ENCODE peak calls at places on chromosomes 3 and 15, in seven cellular contexts. K is neural progenitor cell, Z is right lobe of liver, H is SK-N-SH, G is brain microvascular endothelial cell, T is cardiac muscle cell, E is AG04449. A is an unnamed sample.

GRCh38 chr3:102512734-102513518 is 78.1 kb downstream of the ZPLD1 start:
- DNase-seq in H (no peak), E (no peak), T (no peak), G (no peak), Z (no peak), K (no peak), A (no peak)

GRCh38 chr3:30122359-30122758 is 484.0 kb upstream of the TGFBR2 start:
- DNase-seq in T (no peak), G (no peak), H (no peak), Z (no peak), E (no peak), K (no peak), A (no peak)

GRCh38 chr3:105948108-105948507 is 79.3 kb upstream of the CBLB start:
- DNase-seq in Z (no peak), G (no peak), T (no peak), K (no peak), H (no peak), E (no peak), A (no peak)

GRCh38 chr3:141129049-141130038 is 78.2 kb downstream of the SPSB4 start:
- DNase-seq in K (no peak), E (no peak), G (no peak), T (no peak), H (no peak), Z (no peak), A (no peak)

GRCh38 chr3:158405507-158405906 is 165.5 kb upstream of the MLF1 start:
- DNase-seq in T (no peak), Z (no peak), H (no peak), G (no peak), E (no peak), K (peak), A (no peak)

GRCh38 chr15:49868348-49868747 is 247.5 kb downstream of the DTWD1 start:
- DNase-seq in G (no peak), Z (no peak), E (no peak), K (no peak), H (no peak), T (no peak), A (no peak)

GRCh38 chr3:117814975-117815374 is 1105.4 kb downstream of the TUSC7 start:
- DNase-seq in K (no peak), T (no peak), G (no peak), H (no peak), Z (no peak), E (no peak), A (no peak)

GRCh38 chr15:90400759-90401314 is 12.8 kb downstream of the IQGAP1 start:
- DNase-seq in T (peak), G (peak), K (peak), Z (no peak), E (peak), H (peak), A (peak)

GRCh38 chr3:193987186-193987585 is 148.8 kb upstream of the HES1 start:
- DNase-seq in K (no peak), Z (no peak), H (peak), G (no peak), T (no peak), E (no peak), A (no peak)

GRCh38 chr3:31959951-31960792 is 20.9 kb downstream of the OSBPL10 start:
- DNase-seq in T (no peak), H (no peak), Z (no peak), E (no peak), G (no peak), K (peak), A (no peak)

GRCh38 chr15:37764733-37765191 is 169.7 kb upstream of the TMCO5A start:
- DNase-seq in E (no peak), G (peak), H (peak), T (peak), Z (no peak), K (peak), A (no peak)

GRCh38 chr15:95497681-95498080 is 832.8 kb upstream of the NR2F2 start:
- DNase-seq in E (no peak), G (no peak), K (no peak), T (no peak), H (no peak), Z (no peak), A (no peak)

GRCh38 chr3:13015286-13016082 is 57.7 kb downstream of the IQSEC1 start:
- DNase-seq in H (no peak), Z (peak), K (no peak), E (no peak), T (peak), G (no peak), A (no peak)

GRCh38 chr3:122927726-122928125 is 99.8 kb downstream of the SEMA5B start:
- DNase-seq in Z (no peak), K (no peak), H (no peak), G (no peak), E (no peak), T (no peak), A (no peak)

GRCh38 chr3:193883551-193883950 is 252.4 kb upstream of the HES1 start:
- DNase-seq in H (no peak), E (no peak), T (no peak), G (no peak), Z (no peak), K (no peak), A (peak)

GRCh38 chr15:61653110-61653509 is 407.1 kb downstream of the VPS13C start:
- DNase-seq in H (no peak), T (no peak), E (no peak), Z (no peak), K (no peak), G (no peak), A (no peak)

GRCh38 chr3:141360888-141361598 is 7.3 kb upstream of the ZBTB38 start:
- DNase-seq in G (peak), T (peak), K (peak), E (peak), Z (no peak), H (peak), A (no peak)

GRCh38 chr3:39254806-39255449 is 24.9 kb downstream of the CX3CR1 start:
- DNase-seq in E (peak), G (no peak), Z (no peak), K (no peak), H (no peak), T (no peak), A (no peak)

GRCh38 chr15:27121672-27122071 is 150.7 kb downstream of the GABRG3 start:
- DNase-seq in T (no peak), E (no peak), G (no peak), Z (no peak), H (no peak), K (no peak), A (no peak)

GRCh38 chr15:27826902-27827321 is 272.2 kb downstream of the OCA2 start:
- DNase-seq in K (no peak), Z (no peak), E (no peak), H (no peak), G (no peak), T (no peak), A (no peak)

GRCh38 chr3:55486101-55486856 is 827 bp downstream of the WNT5A start:
- DNase-seq in G (peak), E (no peak), H (peak), T (peak), Z (peak), K (peak), A (no peak)

GRCh38 chr15:52109559-52110451 is 2.8 kb downstream of the BCL2L10 start:
- DNase-seq in H (no peak), K (no peak), Z (no peak), T (no peak), E (no peak), G (no peak), A (no peak)

GRCh38 chr3:82685761-82686160 is 924.3 kb upstream of the GBE1 start:
- DNase-seq in H (no peak), T (no peak), G (no peak), Z (no peak), E (no peak), K (no peak), A (no peak)

GRCh38 chr3:195746346-195746745 is 25.6 kb downstream of the MUC20 start:
- DNase-seq in Z (peak), K (no peak), H (no peak), E (no peak), T (no peak), G (no peak), A (no peak)

GRCh38 chr3:174156200-174156599 is 702.9 kb upstream of the NAALADL2 start:
- DNase-seq in K (no peak), H (no peak), Z (no peak), T (no peak), E (no peak), G (peak), A (no peak)

GRCh38 chr3:150875548-150875947 is 29.7 kb downstream of the MINDY4B start:
- DNase-seq in G (no peak), E (no peak), Z (no peak), T (no peak), K (no peak), H (no peak), A (no peak)

GRCh38 chr3:58679451-58679850 is 12.9 kb upstream of the FAM3D start:
- DNase-seq in E (no peak), Z (no peak), T (no peak), H (no peak), K (no peak), G (no peak), A (no peak)

GRCh38 chr3:64667887-64668581 is 19.8 kb downstream of the ADAMTS9 start:
- DNase-seq in Z (no peak), K (no peak), H (no peak), E (no peak), G (no peak), T (no peak), A (no peak)

GRCh38 chr15:64703632-64703959 is 71.8 kb downstream of the RBPMS2 start:
- DNase-seq in T (no peak), Z (no peak), E (no peak), G (no peak), K (no peak), H (peak), A (no peak)

GRCh38 chr3:107116251-107116650 is 261.0 kb upstream of the CCDC54 start:
- DNase-seq in Z (no peak), E (no peak), T (no peak), H (no peak), K (no peak), G (no peak), A (no peak)

GRCh38 chr3:65741540-65741939 is 297.2 kb downstream of the MAGI1 start:
- DNase-seq in E (no peak), G (no peak), K (no peak), T (no peak), H (no peak), Z (no peak), A (no peak)

GRCh38 chr15:31177936-31178335 is 76.4 kb upstream of the TRPM1 start:
- DNase-seq in E (no peak), H (no peak), T (no peak), Z (no peak), K (no peak), G (no peak), A (no peak)

GRCh38 chr3:27746838-27747237 is 24.7 kb upstream of the EOMES start:
- DNase-seq in H (no peak), G (no peak), K (no peak), E (no peak), Z (no peak), T (no peak), A (no peak)

GRCh38 chr3:169147246-169148008 is 516.1 kb downstream of the MECOM start:
- DNase-seq in Z (peak), T (peak), H (peak), G (peak), E (no peak), K (peak), A (no peak)

GRCh38 chr3:120689395-120689794 is 7.4 kb upstream of the HGD start:
- DNase-seq in Z (no peak), E (no peak), H (no peak), T (no peak), G (no peak), K (no peak), A (no peak)

GRCh38 chr3:122754867-122755835 is 38.5 kb downstream of the HSPBAP1 start:
- DNase-seq in H (peak), E (no peak), K (peak), Z (no peak), T (peak), G (peak), A (no peak)

GRCh38 chr3:9911863-9912262 is 5.0 kb upstream of the IL17RC start:
- DNase-seq in T (no peak), G (peak), H (no peak), K (no peak), E (no peak), Z (no peak), A (no peak)

GRCh38 chr15:58684751-58685150 is 64.8 kb downstream of the ADAM10 start:
- DNase-seq in K (no peak), H (no peak), E (no peak), T (no peak), Z (no peak), G (no peak), A (no peak)

GRCh38 chr15:83118291-83118827 is 10.9 kb downstream of the TM6SF1 start:
- DNase-seq in E (no peak), Z (no peak), T (no peak), G (no peak), K (no peak), H (peak), A (no peak)

GRCh38 chr15:101499863-101500713 is 10.6 kb upstream of the PCSK6 start:
- DNase-seq in T (no peak), G (no peak), Z (peak), H (no peak), E (no peak), K (no peak), A (no peak)

GRCh38 chr15:78766041-78766440 is 45.2 kb downstream of the ADAMTS7 start:
- DNase-seq in E (no peak), K (no peak), H (no peak), T (no peak), Z (no peak), G (no peak), A (no peak)

GRCh38 chr15:78761020-78761419 is 50.2 kb downstream of the ADAMTS7 start:
- DNase-seq in E (no peak), H (no peak), T (no peak), Z (peak), K (no peak), G (no peak), A (no peak)

GRCh38 chr15:78763111-78763795 is 48.0 kb downstream of the ADAMTS7 start:
- DNase-seq in H (no peak), Z (peak), T (no peak), G (no peak), K (no peak), E (no peak), A (no peak)

GRCh38 chr15:78761891-78762385 is 49.3 kb downstream of the ADAMTS7 start:
- DNase-seq in G (no peak), K (no peak), E (no peak), H (no peak), Z (peak), T (no peak), A (no peak)

DNA sequence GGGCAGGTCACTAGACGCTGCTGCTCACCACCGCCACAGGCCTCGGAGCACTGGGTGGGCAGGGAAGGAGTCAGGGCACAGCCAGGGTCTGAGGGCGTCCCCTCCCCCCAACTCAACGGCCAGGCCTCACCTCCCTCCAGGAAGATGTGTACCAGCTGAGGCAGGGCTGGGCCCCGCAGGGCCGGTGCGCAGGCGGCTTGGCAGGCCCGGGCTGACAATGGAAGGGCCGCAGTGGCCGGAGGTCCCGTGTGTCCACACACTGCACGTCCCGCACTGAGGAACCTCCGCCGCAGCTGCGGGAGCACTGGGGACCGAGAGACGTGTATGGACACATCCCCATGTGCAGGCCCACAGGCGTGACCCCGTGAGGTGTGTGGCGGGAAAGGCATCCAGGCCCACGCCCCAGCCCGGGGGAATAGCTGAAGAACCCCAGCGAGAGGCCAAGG is 47.4 kb downstream of the ADAMTS7 start:
- DNase-seq in E (no peak), Z (peak), K (no peak), T (no peak), G (no peak), H (no peak), A (no peak)
- TF ChIP-seq CTCF in E (no peak), Z (no peak), K (no peak), T (no peak), G (no peak), H (no peak), A (no peak)

GRCh38 chr3:98322686-98323085 is 31.0 kb upstream of the OR5K4 start:
- DNase-seq in Z (no peak), H (no peak), T (no peak), E (no peak), G (no peak), K (no peak), A (no peak)
- H3K4me3 ChIP-seq in Z (no peak), H (no peak), T (no peak), E (no peak), G (no peak), K (no peak), A (no peak)

GRCh38 chr3:119530418-119530817 is 29.0 kb downstream of the CD80 start:
- DNase-seq in K (no peak), G (no peak), Z (no peak), H (no peak), T (no peak), E (no peak), A (no peak)

GRCh38 chr3:119529883-119530282 is 29.5 kb downstream of the CD80 start:
- DNase-seq in G (peak), H (no peak), E (peak), K (no peak), T (no peak), Z (no peak), A (peak)

GRCh38 chr3:119527731-119528130 is 29.4 kb downstream of the TIMMDC1 start:
- DNase-seq in H (no peak), T (no peak), K (no peak), Z (no peak), E (no peak), G (no peak), A (no peak)

GRCh38 chr3:119524931-119525662 is 26.8 kb downstream of the TIMMDC1 start:
- DNase-seq in E (no peak), T (peak), Z (no peak), H (peak), K (no peak), G (peak), A (no peak)
- TF ChIP-seq CTCF in E (peak), T (peak), Z (no peak), H (peak), K (peak), G (peak), A (peak)

GRCh38 chr3:18751514-18751913 is 326.4 kb upstream of the SATB1 start:
- DNase-seq in T (no peak), H (no peak), E (no peak), K (no peak), Z (no peak), G (no peak), A (no peak)
- H3K4me3 ChIP-seq in T (no peak), H (no peak), E (no peak), K (no peak), Z (no peak), G (no peak), A (no peak)

DNA sequence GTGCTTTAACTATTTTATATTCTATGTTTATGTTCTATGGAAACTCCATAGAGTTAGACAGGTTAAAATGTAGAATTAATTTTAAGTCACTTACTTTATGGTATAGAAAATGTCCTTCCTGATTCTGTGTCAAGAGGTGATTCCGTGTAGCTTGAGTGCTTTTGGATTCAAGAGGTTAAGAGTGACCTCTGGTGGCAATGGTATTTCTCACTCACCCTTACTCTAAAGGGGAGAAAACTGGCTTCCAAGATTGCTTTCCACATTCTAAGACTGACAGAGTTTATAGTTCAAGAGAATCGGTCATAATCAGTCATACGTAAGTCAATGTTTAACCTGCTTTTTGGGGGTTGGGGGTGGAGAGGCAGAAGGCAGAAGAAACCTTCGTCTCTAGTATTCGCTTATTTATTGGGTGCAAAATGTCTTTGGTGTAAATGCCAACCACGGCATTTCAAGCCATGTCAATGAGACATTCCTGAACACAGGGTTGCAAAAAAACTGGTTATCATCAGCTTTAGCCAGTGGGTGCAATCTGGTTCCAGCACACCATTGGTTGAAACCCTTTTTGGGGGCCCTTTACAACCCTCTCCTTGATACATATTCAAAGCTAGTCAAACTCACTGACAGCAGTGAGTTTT is 92.0 kb upstream of the VGLL3 start:
- DNase-seq in Z (no peak), T (peak), K (peak), E (no peak), H (peak), G (peak), A (no peak)
- TF ChIP-seq CTCF in Z (peak), T (peak), K (peak), E (peak), H (peak), G (peak), A (peak)

DNA sequence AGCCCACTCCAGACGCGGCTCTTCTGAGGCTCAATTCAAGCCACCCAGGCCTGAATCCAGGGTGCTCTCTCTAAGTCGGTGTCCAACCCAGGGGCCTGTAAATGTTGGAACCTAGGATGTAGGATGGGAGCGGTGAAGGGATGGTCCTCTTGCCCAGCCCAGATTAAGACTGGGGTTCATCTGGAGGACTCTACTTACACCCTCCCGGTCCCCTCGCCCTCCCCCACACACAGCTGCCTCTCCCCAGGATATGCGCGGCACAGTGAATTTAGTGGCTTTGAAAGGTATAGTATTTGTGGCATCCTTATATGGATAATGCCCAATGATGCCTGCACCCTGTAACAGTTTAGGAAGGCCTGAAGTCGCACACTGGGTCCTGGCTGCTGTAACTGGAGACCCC is 855 bp upstream of the FBN1 start:
- DNase-seq in Z (no peak), K (no peak), G (no peak), E (no peak), T (no peak), H (no peak), A (no peak)
- H3K4me3 ChIP-seq in Z (peak), K (peak), G (peak), E (peak), T (peak), H (peak), A (peak)

DNA sequence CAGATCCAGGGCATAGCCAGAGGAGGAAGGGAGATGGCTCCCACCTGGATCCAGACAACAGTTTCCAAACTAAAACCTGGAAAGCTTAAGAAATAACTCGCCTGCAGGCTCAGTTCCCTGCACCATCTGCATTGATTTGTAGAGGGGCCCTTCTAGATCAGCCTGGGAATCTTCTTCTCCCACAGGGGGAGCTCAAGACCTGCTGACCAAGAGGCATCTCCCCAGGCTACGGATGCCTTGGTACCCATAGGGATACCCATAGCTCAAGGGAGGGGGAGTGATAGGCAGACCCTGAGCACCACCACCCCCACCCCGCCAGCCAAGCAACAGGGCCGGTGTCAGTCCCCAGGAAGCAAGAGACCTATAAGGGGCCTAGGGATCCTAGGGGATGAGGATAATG is 28.0 kb upstream of the DCLK3 start:
- DNase-seq in H (peak), G (peak), E (no peak), T (peak), K (peak), Z (no peak), A (no peak)
- TF ChIP-seq CTCF in H (peak), G (peak), E (peak), T (peak), K (peak), Z (no peak), A (peak)